ENCODE peak calls at places on chromosome 9, in seven cellular contexts. A is stomach, R is transverse colon, M is sigmoid colon, G is H1, O is SK-N-MC, W is HCT116. T is an unnamed sample.

GRCh38 chr9:33813712-33814641 is 3.0 kb upstream of the UBE2R2 start:
- DNase-seq in A (no peak), O (no peak), R (no peak), W (peak), M (no peak), G (no peak), T (no peak)

GRCh38 chr9:38362912-38363588 is 29.5 kb upstream of the ALDH1B1 start:
- DNase-seq in M (no peak), O (peak), G (no peak), W (peak), A (peak), R (peak), T (no peak)

GRCh38 chr9:36798350-36799065 is 225.8 kb downstream of the MELK start:
- DNase-seq in M (no peak), G (no peak), W (no peak), A (no peak), R (no peak), O (no peak), T (no peak)

GRCh38 chr9:108549184-108549583 is 306.6 kb downstream of the ACTL7B start:
- DNase-seq in O (no peak), R (no peak), M (no peak), W (no peak), G (no peak), A (peak), T (peak)

GRCh38 chr9:93645921-93646639 is 69.7 kb downstream of the PHF2 start:
- DNase-seq in M (peak), A (no peak), G (no peak), R (peak), W (no peak), O (no peak), T (no peak)

GRCh38 chr9:38662763-38663593 is 42.6 kb upstream of the ANKRD18A start:
- DNase-seq in O (no peak), G (no peak), A (no peak), M (no peak), R (no peak), W (no peak), T (no peak)

GRCh38 chr9:14654932-14655331 is 38.3 kb downstream of the ZDHHC21 start:
- DNase-seq in M (no peak), O (no peak), G (no peak), R (no peak), A (no peak), W (no peak), T (no peak)

GRCh38 chr9:6632516-6633328 is 12.8 kb downstream of the GLDC start:
- DNase-seq in W (no peak), A (no peak), R (peak), O (no peak), G (no peak), M (no peak), T (no peak)

GRCh38 chr9:128420060-128420650 is 502 bp upstream of the CERCAM start:
- DNase-seq in A (peak), M (peak), R (peak), W (no peak), G (no peak), O (no peak), T (peak)

GRCh38 chr9:84669293-84670105 is at the start of gene NTRK2:
- DNase-seq in R (no peak), A (no peak), W (no peak), G (no peak), M (no peak), O (no peak), T (no peak)

GRCh38 chr9:113632776-113633590 is 169.5 kb downstream of the RGS3 start:
- DNase-seq in A (no peak), O (no peak), R (no peak), M (peak), W (no peak), G (no peak), T (no peak)

GRCh38 chr9:137575725-137576411 is 2.9 kb downstream of the DPH7 start:
- DNase-seq in A (no peak), G (no peak), O (no peak), R (no peak), W (no peak), M (no peak), T (no peak)

GRCh38 chr9:121568541-121569265 is 69.1 kb upstream of the GGTA1 start:
- DNase-seq in O (no peak), G (no peak), A (no peak), W (no peak), M (peak), R (peak), T (no peak)

GRCh38 chr9:131417264-131418142 is 23.6 kb downstream of the PRRC2B start:
- DNase-seq in O (no peak), A (no peak), W (no peak), G (no peak), R (no peak), M (no peak), T (no peak)

DNA sequence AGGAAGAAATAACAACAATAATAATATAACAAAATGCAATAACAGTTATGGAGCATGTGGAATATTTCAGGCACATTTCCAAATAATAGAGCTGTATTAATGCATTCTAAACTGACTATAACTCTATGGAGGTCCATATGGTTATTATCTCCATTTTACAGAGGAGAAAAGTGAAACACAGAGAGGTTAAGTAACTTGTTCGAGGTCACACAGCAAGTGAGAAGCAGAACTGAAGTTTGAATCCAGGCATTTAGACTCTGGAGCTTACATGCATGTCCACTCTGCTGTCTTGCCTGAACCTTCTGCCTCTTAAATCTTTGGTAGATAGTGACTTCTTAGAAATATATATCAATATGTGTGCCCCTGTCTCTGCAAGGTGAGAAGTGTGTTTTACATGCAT is 350.8 kb downstream of the GADD45G start:
- DNase-seq in W (no peak), G (no peak), O (no peak), R (no peak), M (no peak), A (no peak), T (no peak)
- H3K27ac ChIP-seq in W (no peak), G (no peak), O (no peak), R (no peak), M (no peak), A (no peak), T (no peak)

GRCh38 chr9:77374266-77374665 is 196.9 kb downstream of the VPS13A start:
- DNase-seq in M (no peak), O (no peak), G (no peak), R (no peak), A (no peak), W (no peak), T (no peak)

GRCh38 chr9:77370064-77370463 is 192.7 kb downstream of the VPS13A start:
- DNase-seq in O (no peak), G (no peak), A (no peak), W (no peak), M (no peak), R (no peak), T (no peak)

GRCh38 chr9:77375956-77376532 is 198.7 kb downstream of the VPS13A start:
- DNase-seq in M (no peak), A (no peak), W (no peak), O (no peak), G (peak), R (no peak), T (no peak)
- TF ChIP-seq POLR2AphosphoS5 in M (no peak), A (no peak), W (no peak), O (no peak), G (no peak), R (no peak), T (no peak)

DNA sequence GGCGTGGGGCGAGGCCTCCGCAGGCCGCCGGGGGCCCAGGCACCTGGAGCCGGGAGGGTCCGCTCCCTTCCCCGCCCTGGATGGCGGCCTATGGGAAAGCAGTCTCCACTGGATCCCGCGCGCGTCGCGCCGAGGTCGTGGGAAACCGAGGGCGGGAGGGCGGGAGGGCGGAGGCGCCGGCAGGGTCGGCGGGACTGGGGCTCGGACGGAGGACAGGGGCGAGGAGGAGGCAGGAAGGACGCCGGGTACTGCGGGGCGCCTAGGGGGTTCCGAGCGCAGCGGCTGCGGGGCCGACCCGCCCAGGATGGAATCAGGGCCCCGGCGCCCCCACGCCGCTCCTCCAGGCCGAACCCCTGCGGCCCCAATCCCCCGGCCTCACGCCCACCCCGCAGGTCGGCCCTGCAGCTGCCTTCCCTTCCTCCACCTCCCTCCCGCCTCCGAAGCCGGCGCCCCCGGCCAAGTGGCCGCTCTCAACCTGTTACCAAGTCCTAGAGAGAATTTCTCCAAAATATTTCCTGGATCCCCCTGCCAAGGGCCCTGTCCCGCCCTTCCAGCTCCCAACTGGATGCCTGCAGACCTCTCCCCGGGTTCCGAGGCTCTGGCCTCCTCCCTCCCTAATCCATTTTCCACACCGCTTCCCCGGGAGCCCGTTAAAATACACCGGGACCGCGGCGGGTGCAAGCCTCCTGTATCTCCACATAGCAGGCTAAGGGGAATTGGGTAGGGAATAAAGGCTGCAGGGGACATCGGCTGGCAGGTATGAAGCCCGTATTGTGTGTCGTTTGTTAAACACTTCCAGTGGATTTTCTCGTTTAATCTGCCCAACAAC is 146.3 kb downstream of the ERCC6L2 start:
- DNase-seq in O (no peak), G (no peak), M (no peak), A (no peak), W (no peak), R (no peak), T (no peak)
- H3K4me3 ChIP-seq in O (peak), G (peak), M (peak), A (peak), W (no peak), R (peak), T (peak)

GRCh38 chr9:119005162-119005561 is 364.1 kb downstream of the BRINP1 start:
- DNase-seq in W (no peak), A (no peak), G (no peak), M (no peak), O (no peak), R (no peak), T (no peak)
- H3K27ac ChIP-seq in W (no peak), A (peak), G (no peak), M (peak), O (no peak), R (peak), T (peak)

GRCh38 chr9:129987047-129987446 is 55.9 kb downstream of the FNBP1 start:
- DNase-seq in W (no peak), O (no peak), M (peak), G (no peak), R (no peak), A (no peak), T (no peak)
- TF ChIP-seq POLR2AphosphoS5 in W (no peak), O (no peak), M (no peak), G (no peak), R (no peak), A (no peak), T (no peak)

GRCh38 chr9:71987471-71988371 is 72.7 kb downstream of the C9orf57 start:
- DNase-seq in A (no peak), M (no peak), G (no peak), R (no peak), W (no peak), O (peak), T (no peak)
- H3K4me3 ChIP-seq in A (no peak), M (no peak), G (no peak), R (no peak), W (no peak), O (peak), T (no peak)

GRCh38 chr9:136551401-136552116 is 5.7 kb upstream of the NOTCH1 start:
- DNase-seq in A (peak), O (no peak), G (no peak), W (no peak), M (peak), R (peak), T (peak)

GRCh38 chr9:136554870-136555269 is 9.0 kb upstream of the NOTCH1 start:
- DNase-seq in A (no peak), O (no peak), R (no peak), M (no peak), W (no peak), G (no peak), T (no peak)

GRCh38 chr9:136553581-136553980 is 7.7 kb upstream of the NOTCH1 start:
- DNase-seq in W (no peak), M (no peak), A (no peak), G (no peak), O (no peak), R (no peak), T (no peak)

GRCh38 chr9:136550439-136551085 is 4.7 kb upstream of the NOTCH1 start:
- DNase-seq in A (no peak), R (no peak), W (no peak), M (no peak), O (no peak), G (no peak), T (no peak)

GRCh38 chr9:136552117-136552685 is 6.4 kb upstream of the NOTCH1 start:
- DNase-seq in O (no peak), R (no peak), M (no peak), G (no peak), A (no peak), W (no peak), T (peak)
- H3K27ac ChIP-seq in O (peak), R (peak), M (peak), G (no peak), A (peak), W (no peak), T (peak)

DNA sequence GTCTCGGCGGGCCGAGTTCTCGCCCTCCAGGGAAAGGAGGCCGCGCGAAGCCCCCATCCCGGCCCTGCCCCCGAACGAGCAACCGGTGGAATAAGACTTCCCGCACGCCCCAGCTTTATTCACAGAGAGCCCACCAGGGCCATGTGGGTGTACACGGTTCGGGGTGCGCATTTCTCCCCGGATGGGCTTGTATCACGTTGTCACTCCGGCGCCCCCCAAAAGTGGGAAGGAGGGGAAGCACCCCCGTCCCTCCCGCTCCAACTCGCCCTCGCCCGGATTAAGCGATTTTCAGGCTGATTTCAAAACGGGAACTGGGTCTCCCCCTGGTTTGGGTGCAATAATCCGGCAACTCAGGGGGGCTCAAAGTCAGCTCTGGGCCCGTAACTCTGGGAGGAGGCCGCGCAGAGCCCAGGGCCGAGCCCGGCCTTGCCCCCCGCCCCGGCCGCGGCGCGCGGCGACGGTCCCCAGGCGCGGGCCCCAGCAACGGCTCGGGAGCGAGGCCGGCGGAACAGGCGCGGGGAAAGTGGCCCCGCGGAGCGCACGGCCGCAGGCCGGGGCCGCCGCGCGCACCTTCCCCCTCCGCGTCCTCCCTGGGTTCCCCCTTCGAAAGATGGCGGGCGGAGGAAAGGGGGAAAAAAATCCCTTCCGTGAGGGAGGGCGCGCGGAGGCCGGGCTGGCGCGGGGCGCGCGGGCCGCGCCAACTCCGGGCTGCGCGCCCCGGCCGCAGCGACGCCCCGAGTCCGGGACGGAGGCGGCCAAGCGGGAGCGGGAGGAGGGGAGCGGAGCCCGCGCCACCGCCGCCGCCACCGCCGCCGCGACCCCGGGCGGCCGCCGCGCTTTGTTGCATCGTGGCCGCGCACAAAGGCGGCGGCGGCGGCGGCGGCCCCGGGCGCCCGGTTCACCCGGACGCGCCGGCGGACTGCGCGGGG is 639 bp downstream of the BRD3 start:
- DNase-seq in W (no peak), A (peak), O (no peak), M (peak), R (peak), G (no peak), T (no peak)
- TF ChIP-seq POLR2AphosphoS5 in W (no peak), A (no peak), O (no peak), M (no peak), R (no peak), G (peak), T (no peak)